ENCODE peak calls at places on chromosomes 5 and 9, in six cellular contexts. M, Y, K, I, Z and L are unnamed samples.

GRCh38 chr5:147223951-147224791 is 10.7 kb upstream of the STK32A start:
- DNase-seq in M (peak; percentile 49), Y (peak; percentile 66), K (peak; percentile 55), I (no peak), Z (peak; percentile 39), L (peak; percentile 56)

GRCh38 chr5:113249216-113249615 is 185.6 kb downstream of the TSSK1B start:
- DNase-seq in M (no peak), Y (no peak), K (no peak), I (no peak), Z (no peak), L (peak; percentile 78)

GRCh38 chr5:55030676-55031445 is 6.8 kb downstream of the GZMK start:
- DNase-seq in M (no peak), Y (no peak), K (no peak), I (no peak), Z (no peak), L (no peak)

GRCh38 chr5:89268460-89268859 is 385.5 kb upstream of the MEF2C start:
- DNase-seq in M (no peak), Y (no peak), K (peak; percentile 36), I (no peak), Z (no peak), L (no peak)

GRCh38 chr9:125646222-125647100 is 60.5 kb downstream of the MAPKAP1 start:
- DNase-seq in M (no peak), Y (no peak), K (peak; percentile 54), I (no peak), Z (no peak), L (peak; percentile 48)

GRCh38 chr9:32378496-32378895 is 5.9 kb upstream of the ACO1 start:
- DNase-seq in M (peak; percentile 52), Y (peak; percentile 74), K (peak; percentile 77), I (no peak), Z (peak; percentile 69), L (peak; percentile 81)

GRCh38 chr9:108272350-108272899 is 583.4 kb downstream of the ACTL7B start:
- DNase-seq in M (no peak), Y (peak; percentile 75), K (peak; percentile 66), I (no peak), Z (peak; percentile 98), L (peak; percentile 72)

GRCh38 chr9:113674436-113674835 is 201.7 kb upstream of the ZNF618 start:
- DNase-seq in M (no peak), Y (peak; percentile 23), K (peak; percentile 39), I (no peak), Z (no peak), L (peak; percentile 44)

GRCh38 chr5:157860898-157861894 is 2.3 kb upstream of the CLINT1 start:
- DNase-seq in M (no peak), Y (no peak), K (no peak), I (no peak), Z (no peak), L (no peak)

GRCh38 chr9:84136119-84136868 is 155.7 kb downstream of the RMI1 start:
- DNase-seq in M (no peak), Y (peak; percentile 44), K (peak; percentile 71), I (no peak), Z (peak; percentile 98), L (peak; percentile 22)

GRCh38 chr9:112033237-112034215 is 136.9 kb downstream of the UGCG start:
- DNase-seq in M (no peak), Y (no peak), K (no peak), I (no peak), Z (no peak), L (no peak)

GRCh38 chr5:178420424-178420823 is 169.8 kb downstream of the COL23A1 start:
- DNase-seq in M (no peak), Y (no peak), K (no peak), I (no peak), Z (no peak), L (no peak)

GRCh38 chr9:120708526-120709224 is 5.6 kb downstream of the MEGF9 start:
- DNase-seq in M (no peak), Y (peak; percentile 71), K (peak; percentile 85), I (no peak), Z (no peak), L (peak; percentile 52)

GRCh38 chr5:142866563-142867275 is 96.5 kb downstream of the ARHGAP26 start:
- DNase-seq in M (peak; percentile 53), Y (peak; percentile 66), K (peak; percentile 67), I (no peak), Z (peak; percentile 36), L (peak; percentile 59)

GRCh38 chr9:99079542-99079941 is 25.4 kb upstream of the TGFBR1 start:
- DNase-seq in M (no peak), Y (no peak), K (no peak), I (no peak), Z (no peak), L (no peak)

GRCh38 chr9:18699749-18700148 is 225.8 kb downstream of the ADAMTSL1 start:
- DNase-seq in M (no peak), Y (no peak), K (peak; percentile 56), I (no peak), Z (no peak), L (peak; percentile 31)

GRCh38 chr5:168843277-168843997 is 264.3 kb upstream of the PANK3 start:
- DNase-seq in M (no peak), Y (peak; percentile 77), K (peak; percentile 58), I (no peak), Z (no peak), L (no peak)

GRCh38 chr9:25557645-25558300 is 120.5 kb downstream of the TUSC1 start:
- DNase-seq in M (no peak), Y (no peak), K (no peak), I (no peak), Z (no peak), L (no peak)

GRCh38 chr9:118522093-118523028 is 818.2 kb downstream of the TLR4 start:
- DNase-seq in M (peak; percentile 10), Y (peak; percentile 80), K (peak; percentile 74), I (no peak), Z (peak; percentile 58), L (peak; percentile 58)

GRCh38 chr5:55370291-55370925 is 62.6 kb downstream of the MTREX start:
- DNase-seq in M (no peak), Y (no peak), K (no peak), I (no peak), Z (no peak), L (no peak)

GRCh38 chr5:80809451-80809850 is 150.7 kb upstream of the RASGRF2 start:
- DNase-seq in M (no peak), Y (no peak), K (peak; percentile 9), I (no peak), Z (no peak), L (no peak)

GRCh38 chr9:114549677-114550330 is 37.8 kb upstream of the ATP6V1G1 start:
- DNase-seq in M (no peak), Y (peak; percentile 59), K (peak; percentile 18), I (no peak), Z (no peak), L (no peak)

GRCh38 chr5:168401880-168402279 is 84.4 kb upstream of the RARS1 start:
- DNase-seq in M (no peak), Y (no peak), K (no peak), I (no peak), Z (no peak), L (no peak)

GRCh38 chr5:56155085-56155484 is 78.0 kb downstream of the ANKRD55 start:
- DNase-seq in M (no peak), Y (no peak), K (no peak), I (no peak), Z (no peak), L (peak; percentile 45)

GRCh38 chr5:82058710-82059109 is 86.9 kb downstream of the ATG10 start:
- DNase-seq in M (no peak), Y (peak; percentile 34), K (peak; percentile 27), I (no peak), Z (no peak), L (peak; percentile 9)

GRCh38 chr5:134738963-134739661 is 764 bp downstream of the CAMLG start:
- DNase-seq in M (peak; percentile 31), Y (peak; percentile 44), K (peak; percentile 33), I (no peak), Z (peak; percentile 46), L (peak; percentile 54)